ENCODE peak calls at places on chromosomes 11 and 22, in eight cellular contexts. C is brain microvascular endothelial cell, Y is stomach, Z is neuronal stem cell, V is hepatocyte, R is body of pancreas, X is right lobe of liver, H is astrocyte. L is an unnamed sample.

GRCh38 chr11:118907051-118907748 is 18.5 kb downstream of the BCL9L start:
- DNase-seq in R (peak; percentile 90), Y (peak; percentile 92), V (peak; percentile 88), H (peak; percentile 20), X (peak; percentile 87), C (no peak), Z (no peak), L (peak; percentile 90)

GRCh38 chr11:2095542-2095941 is 43.6 kb downstream of the IGF2 start:
- DNase-seq in V (no peak), R (no peak), X (no peak), C (no peak), Y (no peak), H (no peak), Z (no peak), L (no peak)

GRCh38 chr11:119673389-119674336 is 55.3 kb downstream of the NECTIN1 start:
- DNase-seq in V (peak; percentile 40), Z (no peak), X (no peak), R (peak; percentile 30), C (no peak), Y (peak; percentile 30), H (no peak), L (peak; percentile 72)

GRCh38 chr11:2325719-2326118 is 23.9 kb downstream of the TSPAN32 start:
- DNase-seq in H (peak; percentile 40), V (no peak), X (peak; percentile 82), C (peak; percentile 11), R (peak; percentile 80), Y (no peak), Z (no peak), L (no peak)

GRCh38 chr11:14554959-14555358 is 34.8 kb upstream of the PSMA1 start:
- DNase-seq in R (peak; percentile 58), X (no peak), H (no peak), V (peak; percentile 51), Y (no peak), C (no peak), Z (no peak), L (no peak)

GRCh38 chr11:122159173-122159701 is 43.2 kb upstream of the BLID start:
- DNase-seq in R (no peak), X (no peak), Y (no peak), C (no peak), H (peak; percentile 78), Z (no peak), V (peak; percentile 23), L (no peak)

GRCh38 chr11:114166897-114167323 is 107.4 kb downstream of the ZBTB16 start:
- DNase-seq in Y (no peak), R (peak; percentile 70), H (peak; percentile 80), C (peak; percentile 72), X (no peak), V (peak; percentile 45), Z (no peak), L (no peak)

GRCh38 chr11:79066456-79067354 is 374.1 kb downstream of the TENM4 start:
- DNase-seq in Y (no peak), X (no peak), Z (no peak), C (no peak), V (no peak), R (no peak), H (no peak), L (no peak)

GRCh38 chr11:86785576-86785975 is 14.8 kb upstream of the PRSS23 start:
- DNase-seq in C (no peak), Y (no peak), Z (no peak), X (no peak), H (no peak), R (no peak), V (no peak), L (no peak)

GRCh38 chr11:104443387-104443786 is 279.4 kb upstream of the PDGFD start:
- DNase-seq in Y (no peak), Z (no peak), V (no peak), C (no peak), H (peak; percentile 15), R (no peak), X (no peak), L (no peak)

GRCh38 chr11:123084454-123084853 is 22.5 kb upstream of the HSPA8 start:
- DNase-seq in X (no peak), V (no peak), H (no peak), R (no peak), Y (no peak), Z (no peak), C (no peak), L (no peak)

GRCh38 chr11:71284525-71285092 is 32.2 kb upstream of the SHANK2 start:
- DNase-seq in Y (peak; percentile 54), C (no peak), Z (no peak), R (peak; percentile 23), V (peak; percentile 47), H (no peak), X (no peak), L (no peak)

GRCh38 chr11:2928605-2929510 is at the start of gene PHLDA2:
- DNase-seq in Z (no peak), H (peak; percentile 80), Y (peak; percentile 71), V (peak; percentile 77), R (peak; percentile 72), C (peak; percentile 59), X (peak; percentile 76), L (peak; percentile 37)

GRCh38 chr22:44384981-44385610 is 72.3 kb upstream of the SHISAL1 start:
- DNase-seq in H (no peak), X (peak; percentile 49), V (no peak), R (no peak), C (no peak), Y (no peak), Z (no peak), L (no peak)

GRCh38 chr22:19743081-19743480 is 17.5 kb upstream of the TBX1 start:
- DNase-seq in H (no peak), V (no peak), R (no peak), C (no peak), Z (no peak), X (no peak), Y (no peak), L (no peak)

GRCh38 chr11:6356503-6356902 is 33.8 kb upstream of the SMPD1 start:
- DNase-seq in R (peak; percentile 33), X (no peak), Y (no peak), Z (no peak), V (no peak), H (no peak), C (no peak), L (no peak)

GRCh38 chr11:130451261-130452019 is 3.0 kb downstream of the ADAMTS15 start:
- DNase-seq in X (no peak), C (peak; percentile 32), Z (no peak), H (peak; percentile 61), R (no peak), V (no peak), Y (peak; percentile 63), L (no peak)

GRCh38 chr11:130449996-130450419 is 1.6 kb downstream of the ADAMTS15 start:
- DNase-seq in C (peak; percentile 74), X (no peak), H (peak; percentile 77), Y (peak; percentile 79), Z (no peak), V (peak; percentile 85), R (peak; percentile 38), L (peak; percentile 89)

GRCh38 chr11:130448039-130448415 is 418 bp upstream of the ADAMTS15 start:
- DNase-seq in H (no peak), V (no peak), C (no peak), Y (no peak), R (no peak), X (no peak), Z (no peak), L (no peak)

GRCh38 chr11:130449246-130449990 is 973 bp downstream of the ADAMTS15 start:
- DNase-seq in H (no peak), Y (no peak), Z (no peak), R (no peak), X (no peak), V (no peak), C (no peak), L (no peak)

GRCh38 chr11:130448416-130449068 is at the start of gene ADAMTS15:
- DNase-seq in H (peak; percentile 87), V (peak; percentile 88), Z (peak; percentile 83), Y (peak; percentile 86), X (peak; percentile 70), C (peak; percentile 61), R (peak; percentile 78), L (peak; percentile 92)
- H3K27ac ChIP-seq in H (peak within 1 kb of the TSS; percentile 11), V (peak within 1 kb of the TSS; percentile 17), Z (no peak within 1 kb of the TSS), Y (peak within 1 kb of the TSS; percentile 81), X (no peak within 1 kb of the TSS), C (no peak within 1 kb of the TSS), R (no peak within 1 kb of the TSS), L (no peak within 1 kb of the TSS)

DNA sequence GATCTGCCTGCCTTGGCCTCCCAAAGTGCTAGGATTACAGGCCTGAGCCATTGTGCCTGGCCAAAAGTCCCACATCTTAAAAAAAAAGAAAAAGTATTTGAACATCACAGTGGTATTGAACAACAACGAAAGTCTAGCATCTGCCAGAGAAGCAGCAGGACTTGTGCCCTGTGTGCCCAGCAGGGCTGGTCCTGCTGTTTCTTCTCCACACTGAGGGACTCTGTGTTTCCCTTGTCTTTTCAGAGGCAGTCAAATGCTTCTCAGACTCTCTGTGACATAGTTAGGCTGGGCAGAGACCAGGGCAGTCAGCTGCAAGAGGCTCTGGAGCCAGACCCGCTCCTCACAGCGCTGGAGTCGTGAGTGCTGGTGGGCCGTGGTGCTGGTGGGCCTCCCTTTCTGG is 56.2 kb downstream of the SBF1 start:
- DNase-seq in H (no peak), C (no peak), X (no peak), Y (no peak), Z (no peak), V (no peak), R (no peak), L (no peak)
- H3K36me3 ChIP-seq in H (peaks cover 48% of the 10 kb centered on the region), C (peaks cover 63% of the 10 kb centered on the region), X (peaks cover 34% of the 10 kb centered on the region), Y (peaks cover 100% of the 10 kb centered on the region), Z (peaks cover 97% of the 10 kb centered on the region), V (peaks cover 3% of the 10 kb centered on the region), R (peaks cover 34% of the 10 kb centered on the region), L (peaks cover 85% of the 10 kb centered on the region)

GRCh38 chr22:22010358-22010757 is 27.8 kb upstream of the TOP3B start:
- DNase-seq in V (no peak), H (no peak), Z (no peak), C (no peak), Y (no peak), R (no peak), X (no peak), L (no peak)
- H3K27ac ChIP-seq in V (no peak overlapping the region), H (no peak overlapping the region), Z (no peak overlapping the region), C (no peak overlapping the region), Y (no peak overlapping the region), R (no peak overlapping the region), X (no peak overlapping the region), L (no peak overlapping the region)

DNA sequence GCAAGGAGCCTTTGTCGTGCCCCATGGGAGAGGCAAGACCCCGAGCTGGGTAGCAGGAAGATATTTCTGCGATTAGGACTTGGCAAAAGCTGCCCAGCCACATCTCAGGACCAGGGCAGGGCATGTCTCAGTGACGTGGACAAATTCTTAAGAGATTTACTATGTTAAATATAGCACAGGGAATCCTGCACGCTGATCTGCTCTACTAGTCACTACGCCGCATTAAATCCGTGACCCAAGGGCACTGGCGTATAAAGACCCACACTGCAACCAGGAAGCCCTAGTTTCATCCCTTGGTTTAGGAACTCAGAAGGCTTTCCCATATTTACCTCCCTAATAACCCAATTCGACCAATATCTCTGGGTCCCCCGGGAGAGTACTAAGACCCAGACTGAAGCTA is 35.1 kb downstream of the AP1B1 start:
- DNase-seq in Y (no peak), R (no peak), H (no peak), Z (no peak), V (no peak), C (no peak), X (peak; percentile 11), L (peak; percentile 62)
- H3K36me3 ChIP-seq in Y (peaks cover 100% of the 10 kb centered on the region), R (peaks cover 11% of the 10 kb centered on the region), H (peaks cover 33% of the 10 kb centered on the region), Z (peaks cover 90% of the 10 kb centered on the region), V (no peaks in the 10 kb centered on the region), C (peaks cover 66% of the 10 kb centered on the region), X (peaks cover 24% of the 10 kb centered on the region), L (peaks cover 77% of the 10 kb centered on the region)

GRCh38 chr11:12995823-12996222 is 13.3 kb upstream of the RASSF10 start:
- DNase-seq in Z (no peak), R (no peak), Y (no peak), H (no peak), V (no peak), C (no peak), X (no peak), L (no peak)
- H3K27ac ChIP-seq in Z (no peak overlapping the region), R (no peak overlapping the region), Y (no peak overlapping the region), H (no peak overlapping the region), V (no peak overlapping the region), C (no peak overlapping the region), X (no peak overlapping the region), L (no peak overlapping the region)

L was measured in WERI-Rb-1.